ENCODE peak calls at places on chromosomes 1 and 21, in five cellular contexts. X is amygdala, U is Right ventricle myocardium superior, N is HEK293T, R is kidney tubule cell. O is an unnamed sample.

GRCh38 chr1:214500349-214501055 is 50.9 kb downstream of the PTPN14 start:
- DNase-seq in R (no peak), U (no peak), X (no peak), N (no peak), O (no peak)

GRCh38 chr1:10996100-10996499 is 16.4 kb upstream of the TARDBP start:
- DNase-seq in N (no peak), U (no peak), X (no peak), R (no peak), O (no peak)

GRCh38 chr1:66642992-66643391 is 109.0 kb downstream of the SGIP1 start:
- DNase-seq in R (peak), U (no peak), N (no peak), X (no peak), O (no peak)

GRCh38 chr1:167223144-167224103 is 2.7 kb downstream of the POU2F1 start:
- DNase-seq in U (no peak), R (peak), X (no peak), N (peak), O (no peak)

GRCh38 chr1:175877939-175878730 is 134.7 kb upstream of the TNR start:
- DNase-seq in X (peak), U (no peak), N (no peak), R (no peak), O (no peak)

GRCh38 chr1:10682114-10682445 is 114.4 kb downstream of the CASZ1 start:
- DNase-seq in U (no peak), N (no peak), R (no peak), X (no peak), O (no peak)

GRCh38 chr1:23419180-23419579 is 5.4 kb downstream of the TCEA3 start:
- DNase-seq in R (no peak), X (no peak), N (no peak), U (no peak), O (no peak)

GRCh38 chr1:47519971-47520370 is 82.1 kb downstream of the FOXD2 start:
- DNase-seq in R (no peak), U (no peak), N (no peak), X (no peak), O (no peak)

GRCh38 chr1:107405241-107405640 is 264.4 kb downstream of the NTNG1 start:
- DNase-seq in N (no peak), X (no peak), R (peak), U (no peak), O (no peak)

GRCh38 chr1:199875856-199876255 is 151.7 kb upstream of the NR5A2 start:
- DNase-seq in X (no peak), N (no peak), U (no peak), R (no peak), O (no peak)

GRCh38 chr21:33736569-33736968 is 94.3 kb downstream of the ITSN1 start:
- DNase-seq in R (no peak), X (no peak), N (no peak), U (no peak), O (no peak)

GRCh38 chr1:231040019-231040799 is at the start of gene FAM89A:
- DNase-seq in N (peak), X (no peak), U (peak), R (peak), O (peak)

GRCh38 chr1:20410555-20410954 is 75.5 kb downstream of the CAMK2N1 start:
- DNase-seq in X (no peak), N (no peak), U (no peak), R (peak), O (no peak)

GRCh38 chr1:204350857-204351573 is 8.7 kb downstream of the PLEKHA6 start:
- DNase-seq in R (peak), N (no peak), U (peak), X (peak), O (no peak)

GRCh38 chr1:6386371-6386949 is 7.1 kb downstream of the ACOT7 start:
- DNase-seq in R (peak), X (no peak), U (no peak), N (no peak), O (no peak)

GRCh38 chr1:65001238-65001792 is 35.0 kb upstream of the JAK1 start:
- DNase-seq in R (no peak), N (peak), X (no peak), U (peak), O (no peak)

GRCh38 chr1:203271018-203271743 is 34.1 kb upstream of the BTG2 start:
- DNase-seq in X (peak), N (peak), U (peak), R (peak), O (peak)

GRCh38 chr21:45055861-45056260 is 18.5 kb upstream of the ADARB1 start:
- DNase-seq in U (no peak), R (peak), N (no peak), X (no peak), O (no peak)

GRCh38 chr1:64834734-64835133 is 89.9 kb downstream of the RAVER2 start:
- DNase-seq in U (no peak), X (no peak), N (no peak), R (peak), O (no peak)

O was measured in NCI-H460.